ENCODE peak calls at places on chromosomes 7 and 10, in five cellular contexts. U, M, J, P and H are unnamed samples. For H3K36me3, the result is how much of the 10 kb centered on the place peaks cover.

GRCh38 chr7:23003505-23004246 is 10.3 kb downstream of the HYCC1 start:
- DNase-seq in U (no peak), M (no peak), J (no peak), P (no peak), H (no peak)

GRCh38 chr10:67697646-67698245 is 1.8 kb upstream of the CTNNA3 start:
- DNase-seq in U (peak), M (peak), J (peak), P (peak), H (peak)

GRCh38 chr10:14556285-14556956 is 218.3 kb downstream of the FAM107B start:
- DNase-seq in U (no peak), M (peak), J (no peak), P (no peak), H (peak)

GRCh38 chr7:115087437-115087836 is 165.5 kb downstream of the MDFIC start:
- DNase-seq in U (peak), M (peak), J (no peak), P (peak), H (peak)

GRCh38 chr10:34781709-34782108 is 33.4 kb downstream of the PARD3 start:
- DNase-seq in U (no peak), M (no peak), J (no peak), P (no peak), H (no peak)

GRCh38 chr10:22341936-22342222 is 3.4 kb upstream of the SPAG6 start:
- DNase-seq in U (no peak), M (no peak), J (no peak), P (no peak), H (no peak)

GRCh38 chr10:74987339-74988054 is 124.0 kb upstream of the SAMD8 start:
- DNase-seq in U (peak), M (no peak), J (no peak), P (peak), H (no peak)

GRCh38 chr10:131775444-131775832 is 125.4 kb upstream of the PPP2R2D start:
- DNase-seq in U (no peak), M (no peak), J (no peak), P (no peak), H (no peak)

GRCh38 chr7:29202651-29203069 is 8.1 kb downstream of the CHN2 start:
- DNase-seq in U (no peak), M (no peak), J (no peak), P (no peak), H (no peak)

GRCh38 chr7:130904792-130905191 is 170.8 kb upstream of the KLF14 start:
- DNase-seq in U (no peak), M (no peak), J (no peak), P (no peak), H (no peak)

GRCh38 chr7:106626376-106627293 is 34.3 kb downstream of the CCDC71L start:
- DNase-seq in U (no peak), M (peak), J (no peak), P (no peak), H (no peak)

GRCh38 chr7:67625257-67625713 is 628.7 kb downstream of the TYW1 start:
- DNase-seq in U (peak), M (peak), J (peak), P (peak), H (peak)

GRCh38 chr10:70657036-70657435 is 15.3 kb upstream of the ADAMTS14 start:
- DNase-seq in U (no peak), M (no peak), J (no peak), P (no peak), H (no peak)

GRCh38 chr7:106068986-106069385 is 43.1 kb downstream of the SYPL1 start:
- DNase-seq in U (peak), M (no peak), J (no peak), P (peak), H (no peak)

GRCh38 chr7:20793686-20794394 is 7.2 kb upstream of the SP8 start:
- DNase-seq in U (no peak), M (no peak), J (no peak), P (no peak), H (no peak)

GRCh38 chr10:93518531-93518930 is 22.1 kb downstream of the CEP55 start:
- DNase-seq in U (no peak), M (no peak), J (no peak), P (no peak), H (no peak)

GRCh38 chr10:47090903-47091302 is 179.7 kb downstream of the PTPN20 start:
- DNase-seq in U (no peak), M (no peak), J (no peak), P (no peak), H (no peak)

GRCh38 chr7:129550673-129551360 is 48.5 kb downstream of the SMKR1 start:
- DNase-seq in U (no peak), M (peak), J (no peak), P (no peak), H (no peak)

GRCh38 chr10:131730771-131731497 is 169.9 kb upstream of the PPP2R2D start:
- DNase-seq in U (no peak), M (no peak), J (no peak), P (no peak), H (no peak)

GRCh38 chr7:112334366-112334765 is 115.9 kb upstream of the IFRD1 start:
- DNase-seq in U (peak), M (no peak), J (no peak), P (no peak), H (no peak)

GRCh38 chr10:317219-317868 is 182.1 kb downstream of the ZMYND11 start:
- DNase-seq in U (peak), M (no peak), J (no peak), P (no peak), H (no peak)

GRCh38 chr10:30671011-30671616 is 41.6 kb upstream of the LYZL2 start:
- DNase-seq in U (peak), M (peak), J (peak), P (peak), H (peak)

GRCh38 chr10:79158402-79159097 is 89.8 kb downstream of the ZMIZ1 start:
- DNase-seq in U (no peak), M (no peak), J (peak), P (peak), H (no peak)

GRCh38 chr10:110730345-110731055 is 86.4 kb downstream of the RBM20 start:
- DNase-seq in U (peak), M (no peak), J (no peak), P (no peak), H (no peak)

GRCh38 chr10:110737886-110738634 is 93.9 kb downstream of the RBM20 start:
- DNase-seq in U (peak), M (no peak), J (no peak), P (no peak), H (peak)

GRCh38 chr10:110735620-110736027 is 91.5 kb downstream of the RBM20 start:
- DNase-seq in U (no peak), M (no peak), J (no peak), P (no peak), H (no peak)

GRCh38 chr10:110733256-110733952 is 89.3 kb downstream of the RBM20 start:
- DNase-seq in U (no peak), M (no peak), J (no peak), P (no peak), H (peak)
- H3K4me3 ChIP-seq in U (no peak), M (no peak), J (no peak), P (peak), H (peak)

GRCh38 chr7:156735861-156736260 is 95.3 kb downstream of the RNF32 start:
- DNase-seq in U (no peak), M (no peak), J (no peak), P (no peak), H (no peak)

GRCh38 chr7:156733638-156734037 is 93.1 kb downstream of the RNF32 start:
- DNase-seq in U (no peak), M (no peak), J (no peak), P (no peak), H (no peak)

GRCh38 chr7:156731651-156732050 is 91.1 kb downstream of the RNF32 start:
- DNase-seq in U (no peak), M (no peak), J (no peak), P (no peak), H (no peak)

DNA sequence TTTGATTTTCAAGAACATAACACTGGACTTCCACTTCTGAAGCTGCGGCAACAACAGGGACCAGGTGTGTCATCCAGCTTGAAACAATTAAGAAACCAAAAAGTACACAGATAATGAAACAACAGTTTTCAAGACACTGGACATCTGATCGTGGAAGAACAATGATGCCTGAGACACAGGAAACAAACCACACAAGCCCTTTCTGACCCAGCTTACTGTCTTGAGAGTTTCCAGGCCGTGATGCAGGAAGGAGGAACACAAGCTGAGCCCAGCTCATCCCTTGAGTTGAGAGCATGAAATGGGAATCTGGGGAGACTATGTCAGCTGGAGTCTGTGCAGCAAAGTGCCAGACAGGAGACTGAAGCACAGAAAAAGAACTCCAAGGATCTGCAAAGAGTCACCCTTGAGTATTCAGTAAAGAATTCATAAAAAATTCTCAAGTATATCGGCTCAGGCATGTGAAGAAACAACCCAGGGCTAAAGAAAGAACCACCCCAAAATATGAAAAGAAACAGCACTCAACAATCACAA is 91.6 kb downstream of the RNF32 start:
- DNase-seq in U (no peak), M (no peak), J (no peak), P (no peak), H (peak)
- H3K36me3 ChIP-seq in U (under half), M (under half), J (under half), P (under half), H (under half)

GRCh38 chr7:27143950-27144798 is 693 bp upstream of the HOXA5 start:
- DNase-seq in U (no peak), M (no peak), J (no peak), P (no peak), H (no peak)
- H3K4me3 ChIP-seq in U (no peak), M (no peak), J (no peak), P (no peak), H (no peak)

DNA sequence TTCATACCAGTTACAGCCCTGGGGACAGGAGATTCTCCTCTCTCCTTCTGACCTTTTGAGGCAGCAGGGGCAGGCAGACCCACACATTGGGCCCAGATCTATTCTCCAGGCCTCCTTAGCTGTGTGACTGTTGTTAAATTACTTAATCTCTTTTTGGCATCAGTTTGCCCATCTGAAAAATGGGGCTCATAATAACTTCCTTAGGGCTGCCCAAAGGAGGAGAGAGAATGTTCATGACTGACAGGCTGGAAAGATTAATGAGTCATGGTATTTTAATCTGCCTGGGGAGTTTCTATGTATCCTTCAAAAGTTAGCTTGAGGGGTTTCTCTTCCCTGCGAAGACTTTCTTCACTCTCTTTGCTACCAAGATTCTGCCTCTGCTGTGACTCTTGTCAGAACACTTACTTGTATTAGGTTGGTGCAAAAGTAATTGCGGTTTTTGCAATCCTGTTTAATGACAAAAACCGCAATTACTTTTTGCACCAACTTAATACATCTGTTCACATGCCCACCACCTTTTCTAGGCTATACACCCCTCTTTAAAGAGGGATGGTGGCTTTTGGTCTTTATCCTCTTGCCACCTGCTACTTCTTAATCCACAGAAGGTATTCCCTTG is 83.4 kb downstream of the ARID5B start:
- DNase-seq in U (no peak), M (no peak), J (no peak), P (no peak), H (no peak)
- H3K36me3 ChIP-seq in U (under half), M (under half), J (under half), P (under half), H (under half)

GRCh38 chr10:102648269-102648888 is 4.1 kb downstream of the TRIM8 start:
- DNase-seq in U (no peak), M (no peak), J (no peak), P (no peak), H (no peak)
- H3K4me3 ChIP-seq in U (no peak), M (no peak), J (no peak), P (peak), H (peak)